ENCODE peak calls at places on chromosomes 12 and 14, in ten cellular contexts. Z is M059J; T is neural progenitor cell; P is stimulated activated CD8-positive, alpha-beta memory T cell treated with anti-CD3 and anti-CD28 coated beads, Interleukin-4, amount 100 ng/mL, for 4 hours; L is cardiac muscle cell; C is natural killer cell; A is fibroblast of the aortic adventitia; K is ELF-1; H is T-helper 17 cell; E is A172. V is an unnamed sample.

GRCh38 chr12:128810182-128811127 is 13.3 kb downstream of the SLC15A4 start:
- DNase-seq in L (no peak), C (peak; percentile 70), P (no peak), E (no peak), A (peak; percentile 36), Z (no peak), K (no peak), H (no peak), T (peak; percentile 48), V (no peak)

GRCh38 chr12:115230576-115230975 is 546.6 kb upstream of the TBX3 start:
- DNase-seq in E (no peak), C (no peak), K (no peak), A (no peak), Z (no peak), H (no peak), L (peak; percentile 47), P (no peak), T (no peak), V (no peak)

GRCh38 chr12:109758406-109759075 is 44.9 kb downstream of the FAM222A start:
- DNase-seq in C (peak; percentile 14), A (no peak), K (peak; percentile 42), P (no peak), Z (no peak), E (no peak), T (no peak), H (no peak), L (no peak), V (no peak)

GRCh38 chr12:105983622-105984325 is 155.0 kb downstream of the NUAK1 start:
- DNase-seq in L (no peak), K (no peak), T (no peak), P (no peak), Z (peak; percentile 70), C (no peak), H (no peak), E (peak; percentile 70), A (peak; percentile 72), V (no peak)

GRCh38 chr12:2494490-2495192 is 300.1 kb upstream of the FKBP4 start:
- DNase-seq in E (no peak), C (no peak), Z (no peak), P (no peak), K (no peak), L (no peak), H (no peak), A (peak; percentile 67), T (no peak), V (no peak)

GRCh38 chr14:94474581-94475031 is 1.4 kb downstream of the SERPINA9 start:
- DNase-seq in L (no peak), A (no peak), P (no peak), E (peak; percentile 69), Z (peak; percentile 51), H (no peak), T (peak; percentile 13), C (no peak), K (peak; percentile 23), V (no peak)

GRCh38 chr12:98635657-98636323 is 8.8 kb downstream of the IKBIP start:
- DNase-seq in T (no peak), H (no peak), E (peak; percentile 78), C (no peak), L (peak; percentile 11), K (no peak), P (no peak), A (peak; percentile 76), Z (peak; percentile 88), V (no peak)

GRCh38 chr14:69270795-69271708 is 11.1 kb downstream of the GALNT16 start:
- DNase-seq in L (no peak), T (no peak), E (peak; percentile 66), K (no peak), A (no peak), P (no peak), Z (peak; percentile 77), H (no peak), C (no peak), V (no peak)

GRCh38 chr14:62428429-62429203 is 616.6 kb downstream of the KCNH5 start:
- DNase-seq in L (no peak), A (no peak), T (no peak), K (no peak), E (peak; percentile 67), H (no peak), C (no peak), P (no peak), Z (peak; percentile 40), V (no peak)

GRCh38 chr12:57772429-57773322 is at the start of gene EEF1AKMT3:
- DNase-seq in L (peak; percentile 57), Z (peak; percentile 64), T (peak; percentile 71), C (no peak), P (no peak), K (no peak), H (peak; percentile 30), A (peak; percentile 32), E (no peak), V (no peak)

GRCh38 chr14:105212541-105213305 is 31.6 kb upstream of the NUDT14 start:
- DNase-seq in C (no peak), H (no peak), A (no peak), Z (no peak), L (no peak), E (no peak), T (no peak), P (no peak), K (no peak), V (no peak)

GRCh38 chr14:72439707-72440106 is 454.2 kb downstream of the DPF3 start:
- DNase-seq in Z (no peak), T (no peak), K (no peak), A (no peak), C (no peak), L (no peak), P (no peak), E (no peak), H (no peak), V (no peak)

GRCh38 chr14:37417833-37418232 is 177.2 kb downstream of the FOXA1 start:
- DNase-seq in K (no peak), T (no peak), C (no peak), E (no peak), P (no peak), L (no peak), A (no peak), H (no peak), Z (no peak), V (no peak)

GRCh38 chr14:52950898-52951729 is at the start of gene FERMT2:
- DNase-seq in T (peak; percentile 97), P (no peak), A (peak; percentile 82), L (peak; percentile 96), Z (peak; percentile 85), E (peak; percentile 58), H (peak; percentile 37), C (peak; percentile 23), K (peak; percentile 87), V (no peak)